ENCODE peak calls at places on chromosomes 1 and 21, in ten cellular contexts. M is skeletal muscle cell; T is T-helper 9 cell; N is ovary; I is AG04450; E is activated CD4-positive, alpha-beta T cell treated with anti-CD3 and anti-CD28 coated beads, Interleukin-2, amount 50 U/mL, for 1 hour; J is T-helper 2 cell treated with Interferon-gamma antibody and Interleukin-4, amounts not matched to agents 5 μg/mL and 100 μg/mL, for 36 hours; P is epithelial cell of esophagus; R is HuH-7; H is NCI-H2081. S is an unnamed sample.

GRCh38 chr1:58919986-58920376 is 136.1 kb upstream of the JUN start:
- DNase-seq in M (no peak), E (no peak), I (no peak), T (no peak), R (no peak), N (no peak), P (no peak), J (no peak), H (no peak), S (no peak)

GRCh38 chr21:39020751-39021474 is 162.3 kb downstream of the PSMG1 start:
- DNase-seq in I (no peak), R (no peak), E (no peak), N (peak), H (no peak), M (no peak), P (peak), T (no peak), J (no peak), S (no peak)

GRCh38 chr1:162847839-162848453 is 13.0 kb downstream of the CCDC190 start:
- DNase-seq in I (peak), R (peak), T (peak), N (peak), H (peak), J (peak), P (peak), M (peak), E (peak), S (no peak)

GRCh38 chr1:214566158-214567104 is 15.0 kb upstream of the PTPN14 start:
- DNase-seq in E (no peak), T (no peak), M (peak), P (peak), N (no peak), J (peak), H (no peak), I (no peak), R (no peak), S (no peak)

GRCh38 chr1:204591473-204592090 is 75.4 kb downstream of the MDM4 start:
- DNase-seq in E (no peak), R (no peak), I (peak), M (peak), P (peak), N (no peak), J (no peak), H (no peak), T (no peak), S (no peak)

GRCh38 chr1:20187103-20187812 is 940 bp upstream of the PLA2G2C start:
- DNase-seq in T (peak), J (peak), E (peak), R (no peak), I (no peak), P (peak), N (no peak), M (no peak), H (no peak), S (no peak)

GRCh38 chr1:85934531-85934930 is 222.0 kb downstream of the COL24A1 start:
- DNase-seq in M (no peak), P (no peak), N (no peak), T (no peak), R (no peak), I (peak), J (no peak), H (no peak), E (no peak), S (no peak)

GRCh38 chr1:17558954-17559617 is 19.6 kb downstream of the ARHGEF10L start:
- DNase-seq in M (no peak), J (no peak), T (no peak), P (peak), N (no peak), I (no peak), H (no peak), E (no peak), R (no peak), S (no peak)

GRCh38 chr1:52195161-52195560 is 53.3 kb downstream of the ZFYVE9 start:
- DNase-seq in J (no peak), E (no peak), N (no peak), P (no peak), H (no peak), M (no peak), R (no peak), I (peak), T (no peak), S (no peak)

GRCh38 chr1:174788981-174789380 is 210.8 kb upstream of the CACYBP start:
- DNase-seq in J (no peak), T (no peak), M (peak), E (no peak), P (peak), H (no peak), N (no peak), R (no peak), I (peak), S (no peak)

GRCh38 chr1:208254376-208254775 is 10.2 kb upstream of the PLXNA2 start:
- DNase-seq in N (no peak), H (no peak), R (no peak), I (no peak), J (no peak), P (no peak), T (no peak), M (no peak), E (no peak), S (no peak)

GRCh38 chr1:169931795-169932195 is 38.1 kb upstream of the SCYL3 start:
- DNase-seq in M (no peak), H (no peak), E (no peak), J (no peak), N (no peak), P (no peak), I (no peak), R (no peak), T (no peak), S (no peak)

GRCh38 chr1:111219466-111220286 is 7.8 kb upstream of the CHI3L2 start:
- DNase-seq in P (no peak), H (no peak), J (peak), M (no peak), I (no peak), E (no peak), T (no peak), N (no peak), R (no peak), S (no peak)

GRCh38 chr1:90580176-90580575 is 136.9 kb downstream of the BARHL2 start:
- DNase-seq in R (no peak), E (no peak), N (no peak), I (no peak), T (no peak), P (peak), M (no peak), J (no peak), H (no peak), S (no peak)

GRCh38 chr1:222064388-222065201 is 322.7 kb upstream of the DUSP10 start:
- DNase-seq in J (no peak), H (no peak), I (peak), R (no peak), E (no peak), N (no peak), T (no peak), P (peak), M (peak), S (peak)

GRCh38 chr1:202192770-202193613 is 607 bp upstream of the LGR6 start:
- DNase-seq in H (peak), P (peak), E (peak), M (no peak), J (peak), R (peak), I (no peak), T (peak), N (no peak), S (no peak)

GRCh38 chr21:36291509-36291908 is 28.5 kb upstream of the MORC3 start:
- DNase-seq in P (no peak), I (no peak), R (no peak), H (no peak), T (no peak), N (no peak), M (no peak), J (no peak), E (no peak), S (no peak)

GRCh38 chr1:72915581-72915980 is 633.2 kb upstream of the NEGR1 start:
- DNase-seq in I (no peak), M (no peak), H (no peak), J (no peak), P (no peak), E (no peak), N (no peak), T (no peak), R (no peak), S (no peak)

GRCh38 chr1:179813626-179814351 is 63.8 kb downstream of the TOR1AIP2 start:
- DNase-seq in R (no peak), M (no peak), J (no peak), P (no peak), N (peak), I (no peak), T (no peak), H (no peak), E (no peak), S (no peak)

GRCh38 chr1:63463248-63463647 is 59.8 kb downstream of the ITGB3BP start:
- DNase-seq in T (no peak), R (no peak), P (peak), J (no peak), N (no peak), E (no peak), I (no peak), H (no peak), M (peak), S (no peak)

GRCh38 chr1:202207292-202207691 is 13.7 kb downstream of the LGR6 start:
- DNase-seq in P (peak), I (no peak), N (no peak), R (no peak), M (peak), T (no peak), J (no peak), E (no peak), H (no peak), S (peak)

GRCh38 chr1:17188889-17189631 is 15.9 kb upstream of the PADI1 start:
- DNase-seq in I (no peak), J (no peak), N (no peak), H (no peak), E (no peak), T (no peak), P (no peak), M (no peak), R (no peak), S (no peak)

GRCh38 chr1:179807691-179808485 is 64.8 kb downstream of the FAM163A start:
- DNase-seq in M (no peak), P (peak), N (no peak), R (no peak), I (peak), J (no peak), E (no peak), H (no peak), T (no peak), S (no peak)

GRCh38 chr1:222310830-222311229 is 237.1 kb downstream of the HHIPL2 start:
- DNase-seq in R (no peak), N (no peak), I (no peak), P (no peak), M (no peak), J (no peak), H (no peak), E (peak), T (peak), S (no peak)

GRCh38 chr1:3483801-3484444 is 29.5 kb downstream of the ARHGEF16 start:
- DNase-seq in J (peak), M (no peak), T (peak), P (peak), I (no peak), E (peak), R (peak), N (no peak), H (peak), S (no peak)

GRCh38 chr1:232351335-232351734 is 278.6 kb downstream of the SIPA1L2 start:
- DNase-seq in E (no peak), J (no peak), H (no peak), M (no peak), R (no peak), T (no peak), N (no peak), I (no peak), P (no peak), S (no peak)

GRCh38 chr1:64472805-64473204 is 2.9 kb downstream of the CACHD1 start:
- DNase-seq in M (no peak), E (no peak), R (no peak), P (no peak), N (no peak), T (no peak), I (no peak), J (no peak), H (peak), S (no peak)

GRCh38 chr1:68145418-68146126 is 86.8 kb downstream of the WLS start:
- DNase-seq in H (no peak), P (peak), M (no peak), E (no peak), N (peak), R (no peak), T (no peak), J (no peak), I (no peak), S (no peak)

GRCh38 chr1:233172201-233172600 is 123.3 kb downstream of the PCNX2 start:
- DNase-seq in I (no peak), P (peak), R (peak), N (no peak), M (no peak), H (no peak), J (no peak), T (no peak), E (no peak), S (no peak)